ENCODE peak calls at places on chromosomes 3 and 15, in ten cellular contexts. Z is astrocyte of the spinal cord; F is choroid plexus epithelial cell; I is activated T-helper 1 cell treated with anti-CD3 and anti-CD28 coated beads, Interleukin-12 subunit alpha, Interleukin-12 subunit beta, Interleukin-2, Interleukin-4 antibody, amounts not matched to agents 30 ng/mL and 10 ng/mL and 1 ng/mL, durations not matched to agents 14 hours and 24 hours and 36 hours; A is NCI-H146; H is DND-41; E is A172; X is hippocampal formation; S is left cardiac atrium; W is adipocyte. J is an unnamed sample.

GRCh38 chr3:101117981-101118380 is 124.8 kb upstream of the ABI3BP start:
- DNase-seq in F (peak; percentile 28), Z (no peak), S (no peak), E (no peak), I (no peak), H (no peak), A (no peak), X (no peak), W (no peak), J (no peak)

GRCh38 chr15:71080705-71081104 is 34.6 kb upstream of the THSD4 start:
- DNase-seq in A (no peak), Z (peak; percentile 61), I (no peak), F (peak; percentile 91), S (no peak), H (no peak), X (no peak), W (peak; percentile 55), E (no peak), J (no peak)

GRCh38 chr3:37745921-37746320 is 115.8 kb upstream of the CTDSPL start:
- DNase-seq in X (no peak), Z (no peak), S (no peak), W (no peak), E (no peak), F (no peak), A (no peak), I (no peak), H (no peak), J (no peak)

GRCh38 chr3:42159706-42160472 is 68.7 kb downstream of the TRAK1 start:
- DNase-seq in S (peak; percentile 53), W (no peak), F (peak; percentile 30), E (no peak), I (peak; percentile 12), A (peak; percentile 91), H (peak; percentile 77), X (no peak), Z (no peak), J (peak; percentile 69)

GRCh38 chr3:71585891-71586809 is 2.6 kb upstream of the FOXP1 start:
- DNase-seq in S (no peak), X (no peak), E (peak; percentile 48), W (peak; percentile 79), H (peak; percentile 28), Z (peak; percentile 74), A (peak; percentile 10), F (peak; percentile 77), I (no peak), J (peak; percentile 19)

GRCh38 chr15:63065262-63066234 is 23.0 kb downstream of the TPM1 start:
- DNase-seq in H (no peak), A (no peak), S (no peak), F (no peak), W (no peak), Z (peak; percentile 24), E (no peak), X (no peak), I (no peak), J (no peak)

GRCh38 chr3:119831022-119831421 is 49.1 kb downstream of the NR1I2 start:
- DNase-seq in A (no peak), W (no peak), E (peak; percentile 12), H (no peak), F (peak; percentile 37), X (no peak), I (no peak), S (no peak), Z (no peak), J (no peak)

GRCh38 chr3:137065381-137065780 is 107.6 kb downstream of the IL20RB start:
- DNase-seq in E (no peak), Z (no peak), W (no peak), H (no peak), F (no peak), A (no peak), I (no peak), S (no peak), X (no peak), J (no peak)

GRCh38 chr3:53807117-53807521 is 39.1 kb downstream of the CHDH start:
- DNase-seq in W (no peak), F (no peak), H (no peak), X (no peak), S (no peak), Z (no peak), E (no peak), I (no peak), A (no peak), J (no peak)

GRCh38 chr3:21944251-21944650 is 193.2 kb upstream of the ZNF385D start:
- DNase-seq in A (no peak), I (no peak), W (peak; percentile 9), H (no peak), X (no peak), Z (peak; percentile 63), S (no peak), E (no peak), F (peak; percentile 35), J (no peak)

GRCh38 chr3:78633626-78634025 is 1134.2 kb downstream of the ROBO1 start:
- DNase-seq in E (no peak), X (no peak), S (no peak), Z (peak; percentile 3), H (no peak), W (peak; percentile 62), F (peak; percentile 69), I (no peak), A (no peak), J (no peak)

GRCh38 chr15:54082836-54083492 is 104.7 kb downstream of the UNC13C start:
- DNase-seq in S (no peak), A (no peak), I (no peak), Z (no peak), E (no peak), F (peak; percentile 12), X (no peak), H (peak; percentile 35), W (no peak), J (no peak)

GRCh38 chr15:96732704-96733103 is 402.2 kb downstream of the NR2F2 start:
- DNase-seq in W (no peak), S (no peak), A (no peak), I (no peak), F (peak; percentile 15), X (no peak), Z (no peak), H (no peak), E (no peak), J (no peak)

GRCh38 chr3:129502641-129503386 is 25.6 kb upstream of the RHO start:
- DNase-seq in X (no peak), E (no peak), W (no peak), F (no peak), H (no peak), A (peak; percentile 29), Z (no peak), S (no peak), I (no peak), J (no peak)

GRCh38 chr3:18704326-18704725 is 279.2 kb upstream of the SATB1 start:
- DNase-seq in F (no peak), A (no peak), I (no peak), S (no peak), W (no peak), E (no peak), H (no peak), Z (no peak), X (no peak), J (no peak)

GRCh38 chr3:30756218-30756617 is 138.2 kb downstream of the GADL1 start:
- DNase-seq in H (no peak), A (no peak), F (no peak), W (no peak), S (no peak), Z (no peak), X (no peak), I (no peak), E (no peak), J (no peak)

GRCh38 chr15:92268900-92269299 is 124.8 kb upstream of the ST8SIA2 start:
- DNase-seq in A (no peak), Z (no peak), E (no peak), F (no peak), I (no peak), X (no peak), W (no peak), H (no peak), S (no peak), J (no peak)

GRCh38 chr3:34934660-34935059 is 704.7 kb upstream of the ARPP21 start:
- DNase-seq in Z (no peak), I (no peak), W (peak; percentile 40), X (no peak), S (no peak), H (no peak), A (no peak), E (no peak), F (no peak), J (no peak)

GRCh38 chr3:8581373-8581772 is 63.2 kb downstream of the SSUH2 start:
- DNase-seq in Z (no peak), H (no peak), F (no peak), W (no peak), E (no peak), X (no peak), S (no peak), I (no peak), A (no peak), J (no peak)

GRCh38 chr15:57003418-57003817 is 85.0 kb downstream of the TCF12 start:
- DNase-seq in A (no peak), E (peak; percentile 46), W (peak; percentile 74), H (no peak), S (no peak), Z (peak; percentile 81), F (peak; percentile 88), I (no peak), X (no peak), J (no peak)

GRCh38 chr15:52042051-52042851 is 23.2 kb downstream of the MAPK6 start:
- DNase-seq in A (no peak), E (no peak), W (no peak), S (no peak), I (no peak), F (no peak), X (no peak), H (no peak), Z (no peak), J (no peak)

GRCh38 chr3:196638922-196639516 is 475 bp upstream of the NRROS start:
- DNase-seq in Z (peak; percentile 2), I (no peak), S (no peak), E (no peak), W (no peak), H (peak; percentile 58), F (no peak), X (no peak), A (no peak), J (no peak)

GRCh38 chr3:126305427-126305826 is 51.8 kb downstream of the KLF15 start:
- DNase-seq in W (no peak), S (no peak), F (peak; percentile 24), Z (no peak), H (no peak), X (no peak), E (no peak), I (no peak), A (no peak), J (no peak)

GRCh38 chr3:28118087-28118486 is 123.3 kb upstream of the CMC1 start:
- DNase-seq in H (no peak), I (no peak), E (no peak), W (no peak), X (no peak), F (no peak), A (no peak), S (no peak), Z (no peak), J (no peak)

GRCh38 chr3:124859025-124859424 is 28.1 kb downstream of the ITGB5 start:
- DNase-seq in H (no peak), S (peak; percentile 26), X (no peak), Z (peak; percentile 89), W (peak; percentile 51), I (no peak), A (no peak), E (peak; percentile 89), F (peak; percentile 90), J (no peak)

GRCh38 chr15:90004252-90004651 is 3.1 kb downstream of the ZNF710 start:
- DNase-seq in W (peak; percentile 51), Z (no peak), I (no peak), F (no peak), E (no peak), X (no peak), S (no peak), H (no peak), A (no peak), J (no peak)

GRCh38 chr15:28952666-28953491 is 67.1 kb downstream of the APBA2 start:
- DNase-seq in Z (no peak), F (peak; percentile 57), H (no peak), E (no peak), A (no peak), X (no peak), I (no peak), W (no peak), S (no peak), J (no peak)

GRCh38 chr3:160931474-160931873 is 173.7 kb downstream of the B3GALNT1 start:
- DNase-seq in X (no peak), F (no peak), E (no peak), Z (peak; percentile 30), S (no peak), A (no peak), I (no peak), H (no peak), W (peak; percentile 72), J (no peak)